ENCODE peak calls at places on chromosome 15, in eight cellular contexts. One of them, this sample, is unnamed.

GRCh38 chr15:56468271-56468912 is 3.5 kb upstream of the MNS1 start:
- DNase-seq in transverse colon: no peak
- DNase-seq in HepG2: no peak
- DNase-seq in GM12892: no peak
- DNase-seq in upper lobe of left lung: no peak
- DNase-seq in HCT116: no peak
- DNase-seq in sigmoid colon: no peak
- DNase-seq in vagina: no peak
- DNase-seq in this sample: no peak

GRCh38 chr15:84872009-84872900 is 12.2 kb upstream of the SLC28A1 start:
- DNase-seq in transverse colon: no peak
- DNase-seq in HepG2: no peak
- DNase-seq in GM12892: no peak
- DNase-seq in upper lobe of left lung: no peak
- DNase-seq in HCT116: no peak
- DNase-seq in sigmoid colon: no peak
- DNase-seq in vagina: no peak
- DNase-seq in this sample: no peak

GRCh38 chr15:81050259-81050658 is 49.5 kb downstream of the TLNRD1 start:
- DNase-seq in transverse colon: no peak
- DNase-seq in HepG2: no peak
- DNase-seq in GM12892: no peak
- DNase-seq in upper lobe of left lung: no peak
- DNase-seq in HCT116: no peak
- DNase-seq in sigmoid colon: no peak
- DNase-seq in vagina: no peak
- DNase-seq in this sample: no peak

GRCh38 chr15:88127477-88127799 is 129.1 kb downstream of the NTRK3 start:
- DNase-seq in transverse colon: no peak
- DNase-seq in HepG2: no peak
- DNase-seq in GM12892: no peak
- DNase-seq in upper lobe of left lung: no peak
- DNase-seq in HCT116: no peak
- DNase-seq in sigmoid colon: no peak
- DNase-seq in vagina: no peak
- DNase-seq in this sample: no peak

GRCh38 chr15:56243774-56244236 is at the start of gene RFX7:
- DNase-seq in transverse colon: peak
- DNase-seq in HepG2: peak
- DNase-seq in GM12892: peak
- DNase-seq in upper lobe of left lung: peak
- DNase-seq in HCT116: no peak
- DNase-seq in sigmoid colon: peak
- DNase-seq in vagina: no peak
- DNase-seq in this sample: no peak

GRCh38 chr15:61861962-61862361 is 198.3 kb downstream of the VPS13C start:
- DNase-seq in transverse colon: no peak
- DNase-seq in HepG2: no peak
- DNase-seq in GM12892: no peak
- DNase-seq in upper lobe of left lung: no peak
- DNase-seq in HCT116: no peak
- DNase-seq in sigmoid colon: no peak
- DNase-seq in vagina: no peak
- DNase-seq in this sample: no peak

GRCh38 chr15:68511073-68511991 is 67.5 kb upstream of the CORO2B start:
- DNase-seq in transverse colon: no peak
- DNase-seq in HepG2: no peak
- DNase-seq in GM12892: no peak
- DNase-seq in upper lobe of left lung: no peak
- DNase-seq in HCT116: no peak
- DNase-seq in sigmoid colon: no peak
- DNase-seq in vagina: peak
- DNase-seq in this sample: no peak

GRCh38 chr15:45612790-45613415 is 21.9 kb upstream of the SQOR start:
- DNase-seq in transverse colon: no peak
- DNase-seq in HepG2: no peak
- DNase-seq in GM12892: no peak
- DNase-seq in upper lobe of left lung: no peak
- DNase-seq in HCT116: no peak
- DNase-seq in sigmoid colon: no peak
- DNase-seq in vagina: no peak
- DNase-seq in this sample: no peak

GRCh38 chr15:99264125-99264524 is 12.8 kb downstream of the LRRC28 start:
- DNase-seq in transverse colon: no peak
- DNase-seq in HepG2: no peak
- DNase-seq in GM12892: no peak
- DNase-seq in upper lobe of left lung: no peak
- DNase-seq in HCT116: no peak
- DNase-seq in sigmoid colon: no peak
- DNase-seq in vagina: no peak
- DNase-seq in this sample: no peak

GRCh38 chr15:100116416-100117190 is 225.2 kb downstream of the ADAMTS17 start:
- DNase-seq in transverse colon: no peak
- DNase-seq in HepG2: no peak
- DNase-seq in GM12892: no peak
- DNase-seq in upper lobe of left lung: no peak
- DNase-seq in HCT116: no peak
- DNase-seq in sigmoid colon: peak
- DNase-seq in vagina: no peak
- DNase-seq in this sample: no peak

GRCh38 chr15:53193149-53193548 is 403.0 kb upstream of the ONECUT1 start:
- DNase-seq in transverse colon: no peak
- DNase-seq in HepG2: peak
- DNase-seq in GM12892: no peak
- DNase-seq in upper lobe of left lung: no peak
- DNase-seq in HCT116: no peak
- DNase-seq in sigmoid colon: no peak
- DNase-seq in vagina: no peak
- DNase-seq in this sample: no peak

GRCh38 chr15:80424381-80424780 is 20.2 kb downstream of the ARNT2 start:
- DNase-seq in transverse colon: no peak
- DNase-seq in HepG2: no peak
- DNase-seq in GM12892: no peak
- DNase-seq in upper lobe of left lung: no peak
- DNase-seq in HCT116: no peak
- DNase-seq in sigmoid colon: no peak
- DNase-seq in vagina: no peak
- DNase-seq in this sample: no peak

GRCh38 chr15:93981706-93982105 is 249.7 kb upstream of the MCTP2 start:
- DNase-seq in transverse colon: no peak
- DNase-seq in HepG2: no peak
- DNase-seq in GM12892: no peak
- DNase-seq in upper lobe of left lung: no peak
- DNase-seq in HCT116: no peak
- DNase-seq in sigmoid colon: no peak
- DNase-seq in vagina: no peak
- DNase-seq in this sample: no peak

GRCh38 chr15:99474041-99474906 is 91.5 kb upstream of the MEF2A start:
- DNase-seq in transverse colon: peak
- DNase-seq in HepG2: no peak
- DNase-seq in GM12892: no peak
- DNase-seq in upper lobe of left lung: peak
- DNase-seq in HCT116: no peak
- DNase-seq in sigmoid colon: peak
- DNase-seq in vagina: peak
- DNase-seq in this sample: no peak

GRCh38 chr15:70750203-70750869 is 13.0 kb downstream of the UACA start:
- DNase-seq in transverse colon: no peak
- DNase-seq in HepG2: no peak
- DNase-seq in GM12892: no peak
- DNase-seq in upper lobe of left lung: no peak
- DNase-seq in HCT116: no peak
- DNase-seq in sigmoid colon: no peak
- DNase-seq in vagina: no peak
- DNase-seq in this sample: no peak

GRCh38 chr15:70753101-70753829 is 10.1 kb downstream of the UACA start:
- DNase-seq in transverse colon: no peak
- DNase-seq in HepG2: no peak
- DNase-seq in GM12892: no peak
- DNase-seq in upper lobe of left lung: no peak
- DNase-seq in HCT116: no peak
- DNase-seq in sigmoid colon: no peak
- DNase-seq in vagina: no peak
- DNase-seq in this sample: no peak

GRCh38 chr15:70754862-70755261 is 8.5 kb downstream of the UACA start:
- DNase-seq in transverse colon: no peak
- DNase-seq in HepG2: no peak
- DNase-seq in GM12892: no peak
- DNase-seq in upper lobe of left lung: no peak
- DNase-seq in HCT116: no peak
- DNase-seq in sigmoid colon: no peak
- DNase-seq in vagina: no peak
- DNase-seq in this sample: no peak

GRCh38 chr15:70748281-70748747 is 15.0 kb downstream of the UACA start:
- DNase-seq in transverse colon: no peak
- DNase-seq in HepG2: no peak
- DNase-seq in GM12892: no peak
- DNase-seq in upper lobe of left lung: peak
- DNase-seq in HCT116: no peak
- DNase-seq in sigmoid colon: peak
- DNase-seq in vagina: no peak
- DNase-seq in this sample: no peak

DNA sequence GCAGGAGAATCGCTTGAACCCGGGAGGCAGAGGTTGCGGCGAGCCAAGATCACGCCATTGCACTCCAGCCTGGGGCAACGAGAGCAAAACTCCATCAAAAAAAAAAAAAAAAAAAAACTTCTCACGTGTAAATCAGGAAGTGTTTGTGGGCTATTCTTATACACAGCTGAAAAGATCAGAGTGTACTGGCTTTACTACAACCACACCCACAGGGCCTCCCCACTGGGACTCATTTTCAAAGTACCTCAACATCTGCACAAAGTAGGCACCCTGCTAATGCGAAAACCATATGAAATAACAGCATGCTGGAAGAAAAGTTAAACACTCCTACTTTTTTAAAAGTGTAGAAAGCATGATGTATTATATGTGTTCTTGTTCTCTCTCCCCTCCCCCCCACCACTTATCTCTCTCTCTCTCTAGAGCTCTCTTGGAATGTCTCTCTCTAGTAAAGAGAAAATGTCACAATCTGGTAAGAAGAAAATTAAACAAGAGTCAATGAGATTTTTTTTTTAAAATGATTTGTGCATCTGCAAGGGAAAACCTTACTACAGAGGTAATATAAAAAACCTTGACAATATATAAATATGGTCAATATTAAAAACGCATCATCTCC is 11.1 kb downstream of the UACA start:
- DNase-seq in transverse colon: peak
- DNase-seq in HepG2: no peak
- DNase-seq in GM12892: no peak
- DNase-seq in upper lobe of left lung: peak
- DNase-seq in HCT116: no peak
- DNase-seq in sigmoid colon: no peak
- DNase-seq in vagina: no peak
- DNase-seq in this sample: no peak
- TF ChIP-seq POLR2AphosphoS5 in transverse colon: no peak
- TF ChIP-seq POLR2AphosphoS5 in HepG2: no peak
- TF ChIP-seq POLR2AphosphoS5 in GM12892: no peak
- TF ChIP-seq POLR2AphosphoS5 in upper lobe of left lung: no peak
- TF ChIP-seq POLR2AphosphoS5 in HCT116: no peak
- TF ChIP-seq POLR2AphosphoS5 in sigmoid colon: no peak
- TF ChIP-seq POLR2AphosphoS5 in vagina: peak
- TF ChIP-seq POLR2AphosphoS5 in this sample: no peak

DNA sequence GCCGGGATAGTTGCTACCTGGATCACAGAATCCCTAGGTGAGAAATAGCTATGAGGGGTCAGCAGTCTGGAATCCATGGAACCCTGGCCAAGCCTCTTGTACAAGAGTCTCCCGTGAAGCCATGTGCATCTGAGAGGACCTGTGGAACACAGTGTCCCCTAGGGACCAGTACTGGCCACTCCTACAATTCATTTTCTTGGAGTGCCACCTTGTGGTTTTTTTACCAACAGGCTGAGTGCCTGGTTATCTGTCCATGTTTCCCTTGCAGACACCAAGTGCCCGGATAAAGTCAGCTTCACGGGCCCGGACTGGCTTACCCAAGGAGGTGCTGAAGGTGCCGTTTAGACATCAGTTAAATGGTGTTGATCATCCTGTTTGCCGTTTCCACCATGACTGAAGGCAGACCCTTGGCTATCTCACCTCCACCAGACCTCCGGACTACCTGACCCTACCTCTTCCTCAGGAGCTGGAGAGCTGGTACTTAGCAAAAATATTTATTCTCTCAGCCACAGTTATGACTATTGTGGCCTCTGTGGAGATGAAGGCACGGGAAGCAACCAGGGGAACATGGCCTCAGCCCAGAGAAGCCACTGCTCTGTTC is 93.9 kb downstream of the RBPMS2 start:
- DNase-seq in transverse colon: peak
- DNase-seq in HepG2: peak
- DNase-seq in GM12892: no peak
- DNase-seq in upper lobe of left lung: peak
- DNase-seq in HCT116: peak
- DNase-seq in sigmoid colon: no peak
- DNase-seq in vagina: no peak
- DNase-seq in this sample: peak
- TF ChIP-seq POLR2AphosphoS5 in transverse colon: no peak
- TF ChIP-seq POLR2AphosphoS5 in HepG2: no peak
- TF ChIP-seq POLR2AphosphoS5 in GM12892: no peak
- TF ChIP-seq POLR2AphosphoS5 in upper lobe of left lung: no peak
- TF ChIP-seq POLR2AphosphoS5 in HCT116: no peak
- TF ChIP-seq POLR2AphosphoS5 in sigmoid colon: no peak
- TF ChIP-seq POLR2AphosphoS5 in vagina: no peak
- TF ChIP-seq POLR2AphosphoS5 in this sample: no peak

GRCh38 chr15:66997212-66997611 is 68.2 kb upstream of the SMAD3 start:
- DNase-seq in transverse colon: no peak
- DNase-seq in HepG2: no peak
- DNase-seq in GM12892: no peak
- DNase-seq in upper lobe of left lung: no peak
- DNase-seq in HCT116: no peak
- DNase-seq in sigmoid colon: no peak
- DNase-seq in vagina: no peak
- DNase-seq in this sample: no peak
- TF ChIP-seq POLR2AphosphoS5 in transverse colon: no peak
- TF ChIP-seq POLR2AphosphoS5 in HepG2: no peak
- TF ChIP-seq POLR2AphosphoS5 in GM12892: no peak
- TF ChIP-seq POLR2AphosphoS5 in upper lobe of left lung: no peak
- TF ChIP-seq POLR2AphosphoS5 in HCT116: no peak
- TF ChIP-seq POLR2AphosphoS5 in sigmoid colon: no peak
- TF ChIP-seq POLR2AphosphoS5 in vagina: no peak
- TF ChIP-seq POLR2AphosphoS5 in this sample: no peak

GRCh38 chr15:65344214-65344908 is 33.4 kb downstream of the IGDCC3 start:
- DNase-seq in transverse colon: peak
- DNase-seq in HepG2: no peak
- DNase-seq in GM12892: no peak
- DNase-seq in upper lobe of left lung: no peak
- DNase-seq in HCT116: no peak
- DNase-seq in sigmoid colon: peak
- DNase-seq in vagina: no peak
- DNase-seq in this sample: no peak
- TF ChIP-seq POLR2AphosphoS5 in transverse colon: no peak
- TF ChIP-seq POLR2AphosphoS5 in HepG2: no peak
- TF ChIP-seq POLR2AphosphoS5 in GM12892: no peak
- TF ChIP-seq POLR2AphosphoS5 in upper lobe of left lung: no peak
- TF ChIP-seq POLR2AphosphoS5 in HCT116: no peak
- TF ChIP-seq POLR2AphosphoS5 in sigmoid colon: no peak
- TF ChIP-seq POLR2AphosphoS5 in vagina: no peak
- TF ChIP-seq POLR2AphosphoS5 in this sample: no peak